ENCODE peak calls at places on chromosomes 7 and 10, in six cellular contexts. Q is activated CD8-positive, alpha-beta memory T cell treated with anti-CD3 and anti-CD28 coated beads, Interleukin-2, amount 50 U/mL, for 48 hours; T is tibial artery; N is T-helper 22 cell; I is body of pancreas; C is erythroblast. R is an unnamed sample.

GRCh38 chr7:16409777-16410176 is 11.6 kb downstream of the CRPPA start:
- DNase-seq in Q (no peak), T (no peak), N (no peak), I (no peak), C (peak; percentile 10), R (no peak)

GRCh38 chr10:92757066-92757716 is 67.4 kb downstream of the HHEX start:
- DNase-seq in Q (no peak), T (peak; percentile 95), N (no peak), I (peak; percentile 57), C (peak; percentile 89), R (no peak)

GRCh38 chr10:80459047-80459865 is 5.1 kb downstream of the TSPAN14 start:
- DNase-seq in Q (peak; percentile 77), T (peak; percentile 64), N (peak; percentile 46), I (no peak), C (peak; percentile 86), R (peak; percentile 90)

GRCh38 chr7:78225534-78225933 is 427.0 kb downstream of the PHTF2 start:
- DNase-seq in Q (no peak), T (no peak), N (no peak), I (no peak), C (no peak), R (no peak)

GRCh38 chr10:91569522-91569921 is 63.3 kb downstream of the PPP1R3C start:
- DNase-seq in Q (no peak), T (no peak), N (no peak), I (no peak), C (no peak), R (no peak)

GRCh38 chr10:131804551-131805295 is 96.1 kb upstream of the PPP2R2D start:
- DNase-seq in Q (peak; percentile 15), T (no peak), N (no peak), I (no peak), C (no peak), R (no peak)

GRCh38 chr10:35056686-35057085 is 33.5 kb downstream of the CUL2 start:
- DNase-seq in Q (no peak), T (no peak), N (no peak), I (no peak), C (no peak), R (no peak)

GRCh38 chr10:100735345-100736143 is 9.8 kb upstream of the PAX2 start:
- DNase-seq in Q (no peak), T (no peak), N (no peak), I (no peak), C (peak; percentile 19), R (no peak)

GRCh38 chr10:69994262-69994661 is 58.4 kb upstream of the MACROH2A2 start:
- DNase-seq in Q (no peak), T (peak; percentile 42), N (no peak), I (peak; percentile 17), C (peak; percentile 41), R (peak; percentile 9)

GRCh38 chr10:112446055-112446854 is 459 bp downstream of the ZDHHC6 start:
- DNase-seq in Q (no peak), T (no peak), N (no peak), I (no peak), C (peak; percentile 52), R (peak; percentile 26)

GRCh38 chr10:84156009-84156408 is 16.7 kb downstream of the GHITM start:
- DNase-seq in Q (no peak), T (no peak), N (no peak), I (no peak), C (no peak), R (no peak)

GRCh38 chr10:118305730-118306129 is 36.4 kb downstream of the FAM204A start:
- DNase-seq in Q (no peak), T (no peak), N (no peak), I (no peak), C (no peak), R (no peak)